ENCODE peak calls at places on chromosomes 1 and 21, in five cellular contexts. O is amniotic stem cell, H is fibroblast of pulmonary artery, Q is thoracic aorta, F is T-helper 9 cell. K is an unnamed sample.
A peak's percentile ranks its signal among the peaks of the same experiment; 100 is the strongest.

GRCh38 chr21:36337099-36337509 is 17.1 kb downstream of the MORC3 start:
- DNase-seq in O (no peak), H (peak; percentile 71), Q (no peak), F (no peak), K (no peak)

GRCh38 chr21:24938592-24938991 is 668.7 kb downstream of the MRPL39 start:
- DNase-seq in O (no peak), H (no peak), Q (no peak), F (no peak), K (no peak)

GRCh38 chr1:87367549-87367948 is 38.9 kb downstream of the LMO4 start:
- DNase-seq in O (no peak), H (no peak), Q (no peak), F (no peak), K (no peak)

GRCh38 chr1:115924730-115925129 is 51.6 kb upstream of the SLC22A15 start:
- DNase-seq in O (no peak), H (no peak), Q (no peak), F (no peak), K (peak; percentile 20)

GRCh38 chr1:46457178-46457577 is 32.5 kb upstream of the DMBX1 start:
- DNase-seq in O (no peak), H (no peak), Q (no peak), F (no peak), K (no peak)

GRCh38 chr1:152413909-152414308 is at the start of gene CRNN:
- DNase-seq in O (no peak), H (no peak), Q (no peak), F (no peak), K (no peak)

GRCh38 chr1:101371259-101371658 is 134.4 kb downstream of the S1PR1 start:
- DNase-seq in O (no peak), H (peak; percentile 13), Q (no peak), F (no peak), K (no peak)

GRCh38 chr1:210935905-210936304 is 198.0 kb downstream of the KCNH1 start:
- DNase-seq in O (no peak), H (no peak), Q (no peak), F (no peak), K (no peak)

GRCh38 chr1:241640867-241641542 is 836 bp upstream of the CHML start:
- DNase-seq in O (no peak), H (no peak), Q (no peak), F (no peak), K (no peak)

GRCh38 chr1:17488977-17489739 is 49.7 kb upstream of the RCC2 start:
- DNase-seq in O (no peak), H (peak; percentile 15), Q (no peak), F (no peak), K (no peak)

GRCh38 chr1:25716320-25716719 is 83.7 kb upstream of the SELENON start:
- DNase-seq in O (no peak), H (no peak), Q (no peak), F (no peak), K (no peak)

GRCh38 chr1:151837841-151838490 is 1.7 kb downstream of the C2CD4D start:
- DNase-seq in O (no peak), H (no peak), Q (no peak), F (peak; percentile 29), K (peak; percentile 25)

GRCh38 chr1:28508435-28508754 is 2.6 kb downstream of the RCC1 start:
- DNase-seq in O (no peak), H (no peak), Q (no peak), F (no peak), K (no peak)

GRCh38 chr1:174160109-174160473 is 771 bp downstream of the RABGAP1L start:
- DNase-seq in O (peak; percentile 15), H (peak; percentile 26), Q (peak; percentile 28), F (no peak), K (peak; percentile 13)

GRCh38 chr1:33443705-33444180 is 12.8 kb upstream of the PHC2 start:
- DNase-seq in O (no peak), H (no peak), Q (no peak), F (no peak), K (no peak)

GRCh38 chr1:224727351-224727750 is 111.2 kb downstream of the CNIH3 start:
- DNase-seq in O (no peak), H (no peak), Q (no peak), F (no peak), K (no peak)

GRCh38 chr1:154328318-154329151 is 3.2 kb downstream of the ATP8B2 start:
- DNase-seq in O (peak; percentile 71), H (peak; percentile 63), Q (peak; percentile 53), F (peak; percentile 87), K (peak; percentile 79)

GRCh38 chr1:59015708-59016107 is 231.9 kb upstream of the JUN start:
- DNase-seq in O (peak; percentile 44), H (peak; percentile 73), Q (no peak), F (no peak), K (no peak)

GRCh38 chr1:185656663-185657062 is 77.5 kb upstream of the HMCN1 start:
- DNase-seq in O (no peak), H (no peak), Q (no peak), F (no peak), K (no peak)

GRCh38 chr1:183433703-183434102 is 15.5 kb upstream of the NMNAT2 start:
- DNase-seq in O (no peak), H (no peak), Q (no peak), F (no peak), K (no peak)

GRCh38 chr1:12014141-12014981 is 4.9 kb upstream of the MIIP start:
- DNase-seq in O (no peak), H (no peak), Q (no peak), F (no peak), K (peak; percentile 53)

GRCh38 chr1:37452416-37452815 is 22.0 kb upstream of the ZC3H12A start:
- DNase-seq in O (no peak), H (no peak), Q (no peak), F (no peak), K (no peak)

GRCh38 chr21:33948096-33948950 is 32.7 kb upstream of the ATP5PO start:
- DNase-seq in O (peak; percentile 55), H (peak; percentile 18), Q (no peak), F (peak; percentile 68), K (peak; percentile 66)

GRCh38 chr1:16143566-16144324 is 12.1 kb downstream of the EPHA2 start:
- DNase-seq in O (no peak), H (no peak), Q (no peak), F (no peak), K (no peak)

GRCh38 chr1:10353282-10353681 is 45.6 kb upstream of the PGD start:
- DNase-seq in O (no peak), H (peak; percentile 52), Q (no peak), F (no peak), K (no peak)

GRCh38 chr21:38913120-38913975 is 107.6 kb downstream of the ETS2 start:
- DNase-seq in O (no peak), H (peak; percentile 75), Q (peak; percentile 30), F (no peak), K (no peak)

GRCh38 chr1:92484472-92485373 is 2.0 kb downstream of the GFI1 start:
- DNase-seq in O (no peak), H (no peak), Q (no peak), F (peak; percentile 44), K (peak; percentile 44)

GRCh38 chr21:20353351-20353750 is 644.9 kb upstream of the NCAM2 start:
- DNase-seq in O (no peak), H (no peak), Q (no peak), F (no peak), K (no peak)

GRCh38 chr1:103267893-103268292 is 159.6 kb upstream of the COL11A1 start:
- DNase-seq in O (no peak), H (no peak), Q (no peak), F (no peak), K (no peak)

GRCh38 chr1:182029379-182030331 is 31.9 kb downstream of the ZNF648 start:
- DNase-seq in O (peak; percentile 92), H (peak; percentile 84), Q (peak; percentile 96), F (peak; percentile 98), K (peak; percentile 97)

GRCh38 chr1:85357817-85358216 is 81.4 kb upstream of the BCL10 start:
- DNase-seq in O (no peak), H (no peak), Q (no peak), F (no peak), K (no peak)

GRCh38 chr1:91879739-91880138 is 6.2 kb downstream of the TGFBR3 start:
- DNase-seq in O (no peak), H (no peak), Q (no peak), F (no peak), K (no peak)